ENCODE peak calls at places on chromosomes 16 and 17, in nine cellular contexts. One of them, this sample, is unnamed.

GRCh38 chr17:17780941-17781590 is 55.7 kb downstream of the SREBF1 start:
- DNase-seq in H1: peak
- DNase-seq in HepG2: no peak
- DNase-seq in transverse colon: peak
- DNase-seq in upper lobe of left lung: no peak
- DNase-seq in vagina: no peak
- DNase-seq in stomach: peak
- DNase-seq in breast epithelium: peak
- DNase-seq in GM12891: no peak
- DNase-seq in this sample: no peak

GRCh38 chr16:19694989-19695388 is 23.0 kb downstream of the KNOP1 start:
- DNase-seq in H1: no peak
- DNase-seq in HepG2: no peak
- DNase-seq in transverse colon: no peak
- DNase-seq in upper lobe of left lung: no peak
- DNase-seq in vagina: no peak
- DNase-seq in stomach: no peak
- DNase-seq in breast epithelium: no peak
- DNase-seq in GM12891: no peak
- DNase-seq in this sample: no peak

GRCh38 chr17:7889166-7889584 is 586 bp downstream of the CHD3 start:
- DNase-seq in H1: no peak
- DNase-seq in HepG2: peak
- DNase-seq in transverse colon: peak
- DNase-seq in upper lobe of left lung: peak
- DNase-seq in vagina: peak
- DNase-seq in stomach: peak
- DNase-seq in breast epithelium: peak
- DNase-seq in GM12891: no peak
- DNase-seq in this sample: peak

GRCh38 chr17:73347355-73347754 is 35.6 kb upstream of the CDC42EP4 start:
- DNase-seq in H1: no peak
- DNase-seq in HepG2: no peak
- DNase-seq in transverse colon: no peak
- DNase-seq in upper lobe of left lung: no peak
- DNase-seq in vagina: no peak
- DNase-seq in stomach: no peak
- DNase-seq in breast epithelium: no peak
- DNase-seq in GM12891: no peak
- DNase-seq in this sample: no peak

GRCh38 chr16:85195884-85196816 is 83.9 kb upstream of the CIBAR2 start:
- DNase-seq in H1: no peak
- DNase-seq in HepG2: no peak
- DNase-seq in transverse colon: peak
- DNase-seq in upper lobe of left lung: no peak
- DNase-seq in vagina: no peak
- DNase-seq in stomach: no peak
- DNase-seq in breast epithelium: peak
- DNase-seq in GM12891: no peak
- DNase-seq in this sample: peak

GRCh38 chr17:39110435-39111136 is 40.9 kb downstream of the PLXDC1 start:
- DNase-seq in H1: no peak
- DNase-seq in HepG2: no peak
- DNase-seq in transverse colon: no peak
- DNase-seq in upper lobe of left lung: peak
- DNase-seq in vagina: no peak
- DNase-seq in stomach: peak
- DNase-seq in breast epithelium: no peak
- DNase-seq in GM12891: no peak
- DNase-seq in this sample: no peak

GRCh38 chr16:70778901-70779309 is 22.1 kb downstream of the VAC14 start:
- DNase-seq in H1: peak
- DNase-seq in HepG2: peak
- DNase-seq in transverse colon: peak
- DNase-seq in upper lobe of left lung: no peak
- DNase-seq in vagina: no peak
- DNase-seq in stomach: no peak
- DNase-seq in breast epithelium: peak
- DNase-seq in GM12891: no peak
- DNase-seq in this sample: peak

GRCh38 chr17:69555056-69555455 is 140.6 kb downstream of the MAP2K6 start:
- DNase-seq in H1: no peak
- DNase-seq in HepG2: no peak
- DNase-seq in transverse colon: no peak
- DNase-seq in upper lobe of left lung: no peak
- DNase-seq in vagina: no peak
- DNase-seq in stomach: no peak
- DNase-seq in breast epithelium: no peak
- DNase-seq in GM12891: no peak
- DNase-seq in this sample: peak

GRCh38 chr17:58641937-58642336 is 49.9 kb downstream of the TEX14 start:
- DNase-seq in H1: no peak
- DNase-seq in HepG2: no peak
- DNase-seq in transverse colon: no peak
- DNase-seq in upper lobe of left lung: no peak
- DNase-seq in vagina: no peak
- DNase-seq in stomach: no peak
- DNase-seq in breast epithelium: no peak
- DNase-seq in GM12891: no peak
- DNase-seq in this sample: no peak

GRCh38 chr17:67931227-67931626 is 65.0 kb downstream of the C17orf58 start:
- DNase-seq in H1: no peak
- DNase-seq in HepG2: no peak
- DNase-seq in transverse colon: no peak
- DNase-seq in upper lobe of left lung: no peak
- DNase-seq in vagina: no peak
- DNase-seq in stomach: no peak
- DNase-seq in breast epithelium: no peak
- DNase-seq in GM12891: no peak
- DNase-seq in this sample: no peak

GRCh38 chr17:57138956-57139576 is 54.0 kb downstream of the AKAP1 start:
- DNase-seq in H1: no peak
- DNase-seq in HepG2: no peak
- DNase-seq in transverse colon: no peak
- DNase-seq in upper lobe of left lung: no peak
- DNase-seq in vagina: no peak
- DNase-seq in stomach: no peak
- DNase-seq in breast epithelium: no peak
- DNase-seq in GM12891: no peak
- DNase-seq in this sample: no peak

GRCh38 chr16:88645941-88646340 is 4.9 kb downstream of the CYBA start:
- DNase-seq in H1: no peak
- DNase-seq in HepG2: no peak
- DNase-seq in transverse colon: no peak
- DNase-seq in upper lobe of left lung: no peak
- DNase-seq in vagina: no peak
- DNase-seq in stomach: no peak
- DNase-seq in breast epithelium: no peak
- DNase-seq in GM12891: no peak
- DNase-seq in this sample: no peak
- TF ChIP-seq POLR2AphosphoS5 in H1: no peak
- TF ChIP-seq POLR2AphosphoS5 in HepG2: no peak
- TF ChIP-seq POLR2AphosphoS5 in transverse colon: no peak
- TF ChIP-seq POLR2AphosphoS5 in upper lobe of left lung: no peak
- TF ChIP-seq POLR2AphosphoS5 in vagina: no peak
- TF ChIP-seq POLR2AphosphoS5 in stomach: no peak
- TF ChIP-seq POLR2AphosphoS5 in breast epithelium: no peak
- TF ChIP-seq POLR2AphosphoS5 in GM12891: no peak
- TF ChIP-seq POLR2AphosphoS5 in this sample: no peak

GRCh38 chr16:88805340-88805715 is 1.7 kb downstream of the CDT1 start:
- DNase-seq in H1: no peak
- DNase-seq in HepG2: no peak
- DNase-seq in transverse colon: no peak
- DNase-seq in upper lobe of left lung: no peak
- DNase-seq in vagina: no peak
- DNase-seq in stomach: no peak
- DNase-seq in breast epithelium: no peak
- DNase-seq in GM12891: no peak
- DNase-seq in this sample: no peak

GRCh38 chr16:88805887-88806393 is 2.4 kb downstream of the CDT1 start:
- DNase-seq in H1: no peak
- DNase-seq in HepG2: no peak
- DNase-seq in transverse colon: no peak
- DNase-seq in upper lobe of left lung: no peak
- DNase-seq in vagina: no peak
- DNase-seq in stomach: no peak
- DNase-seq in breast epithelium: no peak
- DNase-seq in GM12891: no peak
- DNase-seq in this sample: no peak

GRCh38 chr16:88804173-88804551 is 573 bp downstream of the CDT1 start:
- DNase-seq in H1: no peak
- DNase-seq in HepG2: no peak
- DNase-seq in transverse colon: no peak
- DNase-seq in upper lobe of left lung: no peak
- DNase-seq in vagina: no peak
- DNase-seq in stomach: no peak
- DNase-seq in breast epithelium: no peak
- DNase-seq in GM12891: no peak
- DNase-seq in this sample: no peak

GRCh38 chr16:88804552-88805339 is 1.2 kb downstream of the CDT1 start:
- DNase-seq in H1: no peak
- DNase-seq in HepG2: peak
- DNase-seq in transverse colon: no peak
- DNase-seq in upper lobe of left lung: no peak
- DNase-seq in vagina: no peak
- DNase-seq in stomach: no peak
- DNase-seq in breast epithelium: no peak
- DNase-seq in GM12891: peak
- DNase-seq in this sample: no peak

DNA sequence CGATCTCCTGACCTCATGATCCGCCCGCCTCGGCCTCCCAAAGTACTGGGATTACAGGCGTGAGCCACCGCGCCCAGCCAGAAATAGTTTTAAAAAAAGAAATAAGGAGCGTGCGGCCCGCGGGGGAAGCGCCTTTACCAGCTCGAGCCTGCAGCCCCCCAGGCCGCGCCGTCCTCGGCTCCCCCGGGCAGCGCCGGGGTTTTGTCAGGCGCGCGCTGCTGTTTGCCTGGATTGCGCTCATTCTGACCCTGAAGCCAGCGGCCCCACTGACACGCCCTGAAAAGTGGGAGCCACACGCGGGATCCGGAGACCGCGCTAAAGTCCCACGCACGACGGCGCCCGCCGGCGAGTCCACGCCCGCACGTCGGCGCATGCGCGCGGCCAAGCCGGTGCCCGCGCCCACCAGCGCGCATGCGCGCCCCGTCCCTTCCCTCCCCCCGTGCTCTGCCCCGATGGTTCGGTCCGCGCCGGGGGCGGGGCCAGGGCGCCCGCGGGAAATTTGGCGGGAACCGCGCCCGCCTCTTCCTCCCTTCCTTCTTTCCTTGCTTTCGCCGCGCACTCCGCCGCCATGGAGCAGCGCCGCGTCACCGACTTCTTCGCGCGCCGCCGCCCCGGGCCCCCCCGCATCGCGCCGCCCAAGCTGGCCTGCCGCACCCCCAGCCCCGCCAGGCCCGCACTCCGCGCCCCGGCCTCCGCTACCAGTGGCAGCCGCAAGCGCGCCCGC is at the start of gene CDT1:
- DNase-seq in H1: peak
- DNase-seq in HepG2: peak
- DNase-seq in transverse colon: peak
- DNase-seq in upper lobe of left lung: peak
- DNase-seq in vagina: no peak
- DNase-seq in stomach: peak
- DNase-seq in breast epithelium: peak
- DNase-seq in GM12891: peak
- DNase-seq in this sample: peak
- TF ChIP-seq POLR2A in H1: no peak
- TF ChIP-seq POLR2A in HepG2: peak
- TF ChIP-seq POLR2A in transverse colon: peak
- TF ChIP-seq POLR2A in upper lobe of left lung: peak
- TF ChIP-seq POLR2A in vagina: no peak
- TF ChIP-seq POLR2A in stomach: no peak
- TF ChIP-seq POLR2A in breast epithelium: no peak
- TF ChIP-seq POLR2A in GM12891: no peak
- TF ChIP-seq POLR2A in this sample: peak

DNA sequence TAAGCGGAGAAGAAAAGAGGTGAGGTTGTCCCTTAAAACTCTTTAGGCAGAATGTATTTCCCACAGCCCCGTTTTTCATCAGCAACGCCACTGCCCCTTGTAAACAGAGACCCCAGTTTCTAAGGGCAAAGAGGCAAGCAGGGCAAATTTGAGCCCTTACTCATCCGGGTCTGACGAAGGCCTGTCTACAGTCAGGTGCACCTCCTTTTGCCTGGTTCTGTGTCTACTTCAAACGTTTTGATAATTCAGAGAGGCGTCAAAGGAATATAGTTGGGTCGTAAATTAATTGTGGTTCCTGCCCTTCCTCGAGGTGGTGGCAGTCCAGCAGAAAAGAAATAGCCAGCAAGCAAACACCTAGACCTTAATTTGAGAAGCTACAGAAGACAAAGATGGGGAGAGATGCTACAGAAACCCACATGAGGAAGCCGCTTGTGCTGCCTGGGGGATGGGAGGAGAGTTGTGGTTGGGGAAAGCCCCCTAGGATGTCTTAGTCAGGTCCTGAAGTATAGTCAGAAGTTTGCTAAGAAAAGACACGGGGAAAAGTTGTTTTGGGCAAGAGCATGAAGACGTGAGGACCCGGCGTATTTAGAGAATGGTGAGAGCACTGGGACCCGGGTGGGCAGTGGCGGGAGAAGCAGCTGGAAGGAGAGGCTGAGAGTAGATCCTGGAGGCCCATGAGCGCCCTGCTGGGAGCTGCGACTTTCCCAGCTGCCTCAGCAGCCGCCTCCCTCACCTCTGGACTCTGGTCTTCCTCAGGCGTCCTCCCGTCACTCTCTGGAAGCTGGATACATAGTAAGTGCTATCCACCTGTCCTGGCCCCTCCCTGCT is 2.4 kb downstream of the FBRS start:
- DNase-seq in H1: no peak
- DNase-seq in HepG2: no peak
- DNase-seq in transverse colon: peak
- DNase-seq in upper lobe of left lung: no peak
- DNase-seq in vagina: no peak
- DNase-seq in stomach: no peak
- DNase-seq in breast epithelium: no peak
- DNase-seq in GM12891: no peak
- DNase-seq in this sample: no peak
- TF ChIP-seq POLR2AphosphoS5 in H1: no peak
- TF ChIP-seq POLR2AphosphoS5 in HepG2: no peak
- TF ChIP-seq POLR2AphosphoS5 in transverse colon: peak
- TF ChIP-seq POLR2AphosphoS5 in upper lobe of left lung: no peak
- TF ChIP-seq POLR2AphosphoS5 in vagina: no peak
- TF ChIP-seq POLR2AphosphoS5 in stomach: no peak
- TF ChIP-seq POLR2AphosphoS5 in breast epithelium: no peak
- TF ChIP-seq POLR2AphosphoS5 in GM12891: no peak
- TF ChIP-seq POLR2AphosphoS5 in this sample: no peak

DNA sequence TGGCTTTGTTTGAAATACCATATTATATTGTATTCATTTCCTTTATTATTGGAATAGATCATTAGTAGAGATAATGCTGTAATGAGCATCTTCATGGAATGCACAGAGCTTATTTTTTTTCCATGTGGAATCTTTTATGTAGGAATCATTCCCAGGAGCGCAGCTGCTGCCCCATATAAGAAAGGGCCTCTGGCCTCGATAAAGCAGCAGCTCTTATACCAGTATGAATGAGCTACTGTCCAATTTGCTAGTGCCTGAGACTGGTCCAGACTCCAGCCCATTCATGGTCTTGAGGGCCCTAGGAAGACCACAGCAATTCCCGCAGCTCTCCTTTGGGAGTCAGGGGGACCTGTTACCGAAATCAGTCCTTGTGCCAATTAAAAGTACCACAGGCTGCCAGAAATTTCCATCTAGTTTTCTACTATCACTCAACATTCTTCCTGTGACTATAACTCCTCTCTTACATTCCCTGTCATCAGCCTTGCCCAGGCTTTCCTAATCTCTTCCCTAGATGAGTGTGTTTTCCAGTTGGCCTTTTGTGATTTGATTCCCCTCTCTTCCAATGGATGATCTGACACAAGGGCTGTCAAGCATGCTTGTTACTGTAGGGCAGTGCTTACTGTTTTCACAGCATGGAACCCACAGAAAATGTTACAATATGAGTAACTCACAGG is 1.9 kb downstream of the ZNF843 start:
- DNase-seq in H1: no peak
- DNase-seq in HepG2: no peak
- DNase-seq in transverse colon: no peak
- DNase-seq in upper lobe of left lung: no peak
- DNase-seq in vagina: no peak
- DNase-seq in stomach: no peak
- DNase-seq in breast epithelium: no peak
- DNase-seq in GM12891: no peak
- DNase-seq in this sample: no peak
- TF ChIP-seq POLR2A in H1: no peak
- TF ChIP-seq POLR2A in HepG2: no peak
- TF ChIP-seq POLR2A in transverse colon: no peak
- TF ChIP-seq POLR2A in upper lobe of left lung: no peak
- TF ChIP-seq POLR2A in vagina: no peak
- TF ChIP-seq POLR2A in stomach: no peak
- TF ChIP-seq POLR2A in breast epithelium: no peak
- TF ChIP-seq POLR2A in GM12891: no peak
- TF ChIP-seq POLR2A in this sample: no peak